ENCODE peak calls at places on chromosomes 7 and 10, in four cellular contexts. F, J, A and I are unnamed samples.

GRCh38 chr10:1240341-1240775 is 184.2 kb downstream of the WDR37 start:
- DNase-seq in J (no peak), A (no peak), F (no peak), I (no peak)

GRCh38 chr7:85046512-85046911 is 140.3 kb downstream of the SEMA3D start:
- DNase-seq in A (no peak), J (no peak), F (no peak), I (no peak)

GRCh38 chr10:22656056-22656455 is 58.3 kb downstream of the PIP4K2A start:
- DNase-seq in J (no peak), F (no peak), A (no peak), I (no peak)

GRCh38 chr7:18068745-18069144 is 41.1 kb upstream of the PRPS1L1 start:
- DNase-seq in F (no peak), J (no peak), A (no peak), I (no peak)

GRCh38 chr10:17287151-17287550 is 59.1 kb downstream of the VIM start:
- DNase-seq in A (no peak), F (no peak), J (no peak), I (no peak)

GRCh38 chr10:97336942-97337719 is 2.6 kb upstream of the FRAT2 start:
- DNase-seq in F (no peak), A (no peak), J (no peak), I (no peak)

GRCh38 chr10:133104076-133104965 is 16.6 kb downstream of the ADGRA1 start:
- DNase-seq in A (no peak), F (no peak), J (no peak), I (no peak)

GRCh38 chr7:134331393-134331792 is 14.7 kb upstream of the SLC35B4 start:
- DNase-seq in J (no peak), F (no peak), A (no peak), I (no peak)

GRCh38 chr10:33981301-33981700 is 646.8 kb upstream of the NRP1 start:
- DNase-seq in A (no peak), F (no peak), J (no peak), I (no peak)

GRCh38 chr10:29140991-29141390 is 147.9 kb upstream of the LYZL1 start:
- DNase-seq in F (no peak), J (no peak), A (no peak), I (no peak)

GRCh38 chr10:124705817-124706461 is 38.2 kb downstream of the FAM53B start:
- DNase-seq in J (no peak), A (no peak), F (no peak), I (no peak)
- TF ChIP-seq CTCF in J (no peak), A (peak), F (no peak), I (no peak)

GRCh38 chr10:61904711-61905445 is 3.4 kb downstream of the ARID5B start:
- DNase-seq in A (no peak), F (no peak), J (no peak), I (peak)
- TF ChIP-seq CTCF in A (peak), F (peak), J (no peak), I (peak)

GRCh38 chr7:142554555-142555532 is 194.4 kb upstream of the PRSS1 start:
- DNase-seq in A (no peak), J (no peak), F (no peak), I (no peak)

GRCh38 chr7:142553216-142553615 is 196.1 kb upstream of the PRSS1 start:
- DNase-seq in J (no peak), F (no peak), A (no peak), I (no peak)

GRCh38 chr7:142557971-142558582 is 191.2 kb upstream of the PRSS1 start:
- DNase-seq in F (no peak), A (no peak), J (no peak), I (peak)

GRCh38 chr7:142560166-142560565 is 189.1 kb upstream of the PRSS1 start:
- DNase-seq in J (no peak), A (no peak), F (no peak), I (no peak)

GRCh38 chr7:142556745-142557144 is 192.5 kb upstream of the PRSS1 start:
- DNase-seq in J (no peak), F (peak), A (peak), I (no peak)
- TF ChIP-seq CTCF in J (no peak), F (no peak), A (peak), I (no peak)

DNA sequence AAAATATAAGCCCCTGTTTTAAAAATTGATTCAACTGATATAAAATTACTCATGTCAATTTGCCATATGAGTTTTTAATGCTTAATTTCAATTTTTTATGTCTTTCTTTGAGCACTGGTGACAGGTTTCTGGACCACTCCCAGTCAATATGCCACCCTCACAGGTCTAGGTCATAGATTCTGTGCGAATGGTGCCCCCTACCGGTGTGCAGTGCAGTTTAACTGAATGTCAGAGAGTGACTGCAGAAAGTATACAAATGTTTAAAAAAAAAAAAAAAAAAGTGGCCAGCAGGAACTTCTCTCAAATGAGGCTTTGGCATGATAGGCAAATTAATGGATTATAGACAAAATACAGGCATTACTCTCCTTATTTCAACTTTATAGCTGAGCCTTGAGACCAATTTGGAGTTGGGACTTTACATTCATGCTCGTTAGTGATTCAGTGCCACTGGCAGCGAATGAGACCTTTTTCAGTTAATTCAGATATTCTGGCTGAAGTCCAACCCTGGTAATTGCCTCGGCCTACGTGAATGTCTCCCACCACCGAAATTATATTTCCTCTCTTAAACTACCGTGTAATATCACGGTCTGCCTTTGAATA is 427.6 kb downstream of the PHTF2 start:
- DNase-seq in A (peak), F (peak), J (peak), I (no peak)
- TF ChIP-seq CTCF in A (peak), F (peak), J (peak), I (peak)

GRCh38 chr7:108497082-108497725 is 28.7 kb downstream of the PNPLA8 start:
- DNase-seq in F (no peak), J (no peak), A (no peak), I (peak)
- TF ChIP-seq CTCF in F (peak), J (peak), A (peak), I (peak)

GRCh38 chr10:103918053-103918846 is at the start of gene STN1:
- DNase-seq in A (peak), F (peak), J (peak), I (peak)
- TF ChIP-seq CTCF in A (no peak), F (peak), J (no peak), I (no peak)

DNA sequence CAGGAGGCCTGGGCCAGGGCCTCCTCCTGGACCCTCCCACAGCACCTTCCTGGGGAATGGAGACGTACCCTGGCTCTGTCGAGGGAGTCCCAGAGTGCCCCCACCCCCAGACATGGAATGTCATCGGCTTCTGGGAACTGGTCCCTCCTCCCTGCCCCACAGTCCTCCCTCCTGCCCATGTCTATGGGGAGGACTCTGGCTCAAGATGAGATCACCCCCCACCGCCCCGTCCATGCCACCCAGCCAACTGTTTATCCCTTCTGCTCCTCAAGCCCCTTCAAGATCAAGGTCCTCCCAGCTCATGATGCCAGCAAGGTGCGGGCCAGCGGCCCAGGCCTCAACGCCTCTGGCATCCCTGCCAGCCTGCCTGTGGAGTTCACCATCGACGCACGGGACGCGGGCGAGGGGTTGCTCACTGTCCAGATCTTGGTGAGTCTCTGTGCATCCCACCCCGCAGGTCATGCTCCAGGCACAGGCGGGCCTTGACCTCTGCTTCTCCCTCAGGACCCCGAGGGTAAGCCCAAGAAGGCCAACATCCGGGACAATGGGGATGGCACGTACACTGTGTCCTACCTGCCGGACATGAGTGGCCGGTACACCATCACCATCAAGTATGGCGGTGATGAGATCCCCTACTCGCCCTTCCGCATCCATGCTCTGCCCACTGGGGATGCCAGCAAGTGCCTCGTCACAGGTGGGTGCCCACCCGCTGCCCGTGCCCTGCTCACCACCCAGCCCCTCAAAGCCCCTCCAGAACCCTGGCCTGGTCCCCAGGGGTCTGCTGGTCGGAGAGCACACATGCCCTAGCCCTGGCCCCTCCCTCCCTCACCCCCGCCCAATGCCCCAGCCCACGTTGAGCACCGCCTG is 14.1 kb upstream of the ATP6V1F start:
- DNase-seq in A (peak), J (no peak), F (no peak), I (no peak)
- TF ChIP-seq CTCF in A (no peak), J (no peak), F (no peak), I (no peak)

GRCh38 chr10:122983898-122984297 is 3.7 kb downstream of the PSTK start:
- DNase-seq in A (no peak), J (no peak), F (no peak), I (no peak)

GRCh38 chr10:122984708-122985107 is 4.5 kb downstream of the PSTK start:
- DNase-seq in F (no peak), A (no peak), J (no peak), I (no peak)

GRCh38 chr10:122980209-122981065 is at the start of gene PSTK:
- DNase-seq in A (peak), F (peak), J (peak), I (peak)

GRCh38 chr10:122986340-122986739 is 6.1 kb downstream of the PSTK start:
- DNase-seq in F (no peak), A (no peak), J (no peak), I (no peak)

DNA sequence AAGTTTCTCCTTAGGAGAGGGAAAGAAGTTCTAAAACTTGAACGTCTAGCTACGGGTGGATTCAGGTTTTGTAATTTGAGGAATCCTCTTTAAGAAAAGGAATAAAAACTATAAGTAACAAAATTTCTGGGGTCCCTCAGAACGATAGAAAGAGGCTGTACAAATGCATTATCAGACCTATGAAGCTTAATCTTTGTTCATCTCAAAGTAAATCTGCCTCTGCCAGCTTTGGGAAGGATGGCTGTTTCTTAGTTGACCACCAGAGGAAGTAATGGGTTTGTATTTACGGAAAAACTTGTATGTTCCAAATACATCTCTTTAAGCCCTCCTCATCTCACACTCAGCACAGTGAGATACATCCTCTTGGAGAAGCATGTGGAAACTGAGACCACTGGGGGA is 864 bp downstream of the PSTK start:
- DNase-seq in F (no peak), A (no peak), J (no peak), I (peak)
- TF ChIP-seq CTCF in F (peak), A (peak), J (peak), I (peak)

GRCh38 chr10:32376780-32377179 is 29.8 kb upstream of the EPC1 start:
- DNase-seq in F (no peak), A (no peak), J (no peak), I (no peak)
- TF ChIP-seq CTCF in F (no peak), A (no peak), J (no peak), I (no peak)